ENCODE peak calls at places on chromosomes 13 and 19, in six cellular contexts. A is Panc1, B is transverse colon, Q is stomach, S is prostate gland, L is upper lobe of left lung. V is an unnamed sample.

GRCh38 chr19:38650180-38650775 is 2.8 kb downstream of the ACTN4 start:
- DNase-seq in A (no peak), B (peak; percentile 75), Q (peak; percentile 43), S (no peak), L (no peak), V (no peak)

GRCh38 chr19:19224852-19225494 is 13.2 kb downstream of the NCAN start:
- DNase-seq in A (no peak), B (peak; percentile 82), Q (peak; percentile 75), S (peak; percentile 26), L (peak; percentile 76), V (peak; percentile 22)

GRCh38 chr19:2636897-2637683 is 65.4 kb downstream of the GNG7 start:
- DNase-seq in A (no peak), B (peak; percentile 67), Q (peak; percentile 72), S (peak; percentile 29), L (peak; percentile 73), V (no peak)

GRCh38 chr13:72726721-72727416 is 560 bp downstream of the MZT1 start:
- DNase-seq in A (no peak), B (peak; percentile 63), Q (peak; percentile 29), S (no peak), L (peak; percentile 36), V (no peak)

GRCh38 chr13:100588350-100589177 is at the start of gene GGACT:
- DNase-seq in A (no peak), B (peak; percentile 84), Q (peak; percentile 79), S (peak; percentile 46), L (peak; percentile 69), V (peak; percentile 21)

GRCh38 chr13:81779896-81780295 is 1439.0 kb upstream of the SPRY2 start:
- DNase-seq in A (no peak), B (no peak), Q (no peak), S (no peak), L (no peak), V (no peak)

GRCh38 chr13:81874681-81875661 is 1534.0 kb upstream of the SPRY2 start:
- DNase-seq in A (no peak), B (no peak), Q (no peak), S (no peak), L (no peak), V (no peak)

GRCh38 chr19:1455336-1456120 is 5.6 kb downstream of the APC2 start:
- DNase-seq in A (peak; percentile 43), B (peak; percentile 83), Q (peak; percentile 67), S (no peak), L (peak; percentile 37), V (peak; percentile 50)

GRCh38 chr19:17389957-17390664 is 3.9 kb downstream of the CCDC194 start:
- DNase-seq in A (no peak), B (no peak), Q (no peak), S (no peak), L (no peak), V (no peak)

GRCh38 chr19:29268721-29269483 is 56.0 kb upstream of the UQCRFS1 start:
- DNase-seq in A (no peak), B (no peak), Q (no peak), S (no peak), L (no peak), V (no peak)

GRCh38 chr19:8210660-8211101 is 1.5 kb downstream of the CERS4 start:
- DNase-seq in A (no peak), B (no peak), Q (no peak), S (peak; percentile 36), L (no peak), V (no peak)

GRCh38 chr13:84208251-84208650 is 326.0 kb upstream of the SLITRK1 start:
- DNase-seq in A (no peak), B (no peak), Q (no peak), S (no peak), L (no peak), V (no peak)

GRCh38 chr13:80361883-80362327 is 21.0 kb upstream of the SPRY2 start:
- DNase-seq in A (no peak), B (no peak), Q (no peak), S (no peak), L (no peak), V (no peak)

GRCh38 chr19:19485161-19485997 is 30.0 kb downstream of the TSSK6 start:
- DNase-seq in A (no peak), B (no peak), Q (no peak), S (no peak), L (no peak), V (no peak)

GRCh38 chr19:55179570-55180484 is at the start of gene SYT5:
- DNase-seq in A (no peak), B (peak; percentile 46), Q (peak; percentile 40), S (no peak), L (no peak), V (no peak)

GRCh38 chr13:26867451-26868067 is 107.0 kb upstream of the GPR12 start:
- DNase-seq in A (no peak), B (no peak), Q (no peak), S (no peak), L (no peak), V (no peak)

GRCh38 chr13:86725105-86725504 is 925.9 kb upstream of the SLITRK6 start:
- DNase-seq in A (no peak), B (no peak), Q (no peak), S (no peak), L (no peak), V (no peak)

GRCh38 chr19:14764401-14764800 is 14.0 kb downstream of the ADGRE2 start:
- DNase-seq in A (no peak), B (no peak), Q (no peak), S (no peak), L (no peak), V (no peak)

GRCh38 chr13:112893570-112894422 is 75.2 kb upstream of the MCF2L start:
- DNase-seq in A (no peak), B (peak; percentile 64), Q (peak; percentile 69), S (no peak), L (peak; percentile 52), V (no peak)

GRCh38 chr13:109297628-109298027 is 488.8 kb downstream of the IRS2 start:
- DNase-seq in A (no peak), B (no peak), Q (no peak), S (no peak), L (no peak), V (no peak)

GRCh38 chr19:3606690-3607289 is at the start of gene TBXA2R:
- DNase-seq in A (no peak), B (peak; percentile 75), Q (peak; percentile 64), S (peak; percentile 33), L (peak; percentile 66), V (peak; percentile 54)

GRCh38 chr13:31538067-31539042 is 201.0 kb upstream of the RXFP2 start:
- DNase-seq in A (no peak), B (peak; percentile 13), Q (peak; percentile 29), S (no peak), L (no peak), V (no peak)

GRCh38 chr13:33004454-33004853 is 11.8 kb upstream of the KL start:
- DNase-seq in A (no peak), B (no peak), Q (no peak), S (no peak), L (peak; percentile 32), V (no peak)

GRCh38 chr19:42322305-42322704 is 3.1 kb upstream of the MEGF8 start:
- DNase-seq in A (no peak), B (no peak), Q (no peak), S (no peak), L (no peak), V (no peak)

GRCh38 chr19:11692127-11692790 is 46.5 kb downstream of the ZNF823 start:
- DNase-seq in A (no peak), B (no peak), Q (no peak), S (no peak), L (no peak), V (no peak)

GRCh38 chr19:56393119-56394012 is at the start of gene ZNF582:
- DNase-seq in A (no peak), B (peak; percentile 92), Q (peak; percentile 89), S (peak; percentile 94), L (peak; percentile 95), V (peak; percentile 94)
- TF ChIP-seq CTCF in A (peak; percentile 89), B (peak; percentile 53), Q (peak; percentile 51), S (peak; percentile 65), L (peak; percentile 85), V (peak; percentile 41)

DNA sequence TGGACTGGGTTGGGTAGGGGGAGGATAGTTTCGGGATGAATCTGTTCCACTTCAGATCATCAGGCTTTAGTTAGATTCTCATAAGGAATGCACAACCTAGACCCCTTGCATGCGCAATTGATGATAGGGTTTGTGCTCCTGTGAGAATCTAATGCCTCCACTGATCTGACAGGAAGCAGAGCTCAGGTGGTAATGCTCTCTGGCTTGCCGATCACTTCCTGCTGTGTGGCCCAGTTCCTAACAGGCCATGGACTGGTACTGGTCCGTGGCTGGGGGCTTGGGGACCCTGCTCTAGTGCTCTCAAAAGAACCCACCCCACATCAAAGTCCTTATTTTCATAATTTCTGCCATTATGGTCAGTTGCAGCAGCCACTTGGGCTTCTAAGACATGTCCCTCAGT is 30.1 kb downstream of the DNAJC3 start:
- DNase-seq in A (no peak), B (no peak), Q (no peak), S (no peak), L (no peak), V (no peak)
- TF ChIP-seq POLR2AphosphoS5 in A (no peak), B (no peak), Q (no peak), S (no peak), L (no peak), V (no peak)

DNA sequence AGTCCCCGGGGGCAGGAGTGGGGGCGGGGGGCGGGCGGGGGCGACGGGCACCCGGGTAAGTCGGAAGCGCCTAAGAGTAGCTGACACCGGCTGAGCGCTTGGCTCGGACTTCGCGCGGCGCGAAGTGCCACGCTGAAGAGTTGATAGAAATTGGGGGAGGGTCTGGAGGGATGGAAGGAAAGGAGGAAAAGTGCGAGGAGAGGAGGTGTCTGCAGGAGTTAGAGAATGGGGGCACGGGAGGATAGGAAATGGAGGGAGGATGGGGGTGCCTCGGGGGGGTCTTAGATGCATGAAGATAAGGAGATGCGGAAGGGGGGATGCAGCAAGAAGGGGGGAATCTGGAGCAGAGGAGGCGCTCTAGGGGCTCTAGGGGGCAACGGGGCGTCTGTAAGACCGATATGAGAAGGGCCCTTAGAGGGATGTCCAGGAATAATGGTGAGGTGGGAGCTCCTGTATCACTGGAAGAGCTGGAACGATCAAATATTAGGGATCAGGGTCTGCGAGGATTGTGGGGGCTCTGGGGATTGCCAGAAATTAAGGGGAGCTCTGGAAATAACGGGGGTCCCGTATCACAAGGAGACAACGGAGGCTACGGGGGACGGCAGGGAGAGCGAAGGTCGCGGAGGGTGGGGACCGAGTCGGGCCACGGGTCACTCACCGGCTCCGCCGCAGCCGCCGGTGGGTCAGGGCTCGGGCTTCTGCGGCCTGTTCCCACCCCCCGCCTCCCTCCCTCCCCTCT is at the start of gene MYPOP:
- DNase-seq in A (no peak), B (no peak), Q (no peak), S (no peak), L (no peak), V (no peak)
- TF ChIP-seq CTCF in A (no peak), B (no peak), Q (no peak), S (no peak), L (no peak), V (no peak)

GRCh38 chr19:4638330-4638729 is 986 bp upstream of the TNFAIP8L1 start:
- DNase-seq in A (no peak), B (no peak), Q (no peak), S (no peak), L (no peak), V (no peak)

GRCh38 chr19:4641132-4641531 is 1.8 kb downstream of the TNFAIP8L1 start:
- DNase-seq in A (no peak), B (no peak), Q (no peak), S (no peak), L (no peak), V (no peak)

GRCh38 chr19:4639531-4640246 is 373 bp downstream of the TNFAIP8L1 start:
- DNase-seq in A (no peak), B (peak; percentile 34), Q (no peak), S (no peak), L (no peak), V (no peak)

GRCh38 chr19:4640247-4641000 is 1.1 kb downstream of the TNFAIP8L1 start:
- DNase-seq in A (no peak), B (peak; percentile 58), Q (no peak), S (no peak), L (no peak), V (no peak)

GRCh38 chr19:4638828-4639530 is at the start of gene TNFAIP8L1:
- DNase-seq in A (no peak), B (peak; percentile 99), Q (peak; percentile 97), S (peak; percentile 95), L (peak; percentile 96), V (peak; percentile 97)
- TF ChIP-seq POLR2AphosphoS5 in A (no peak), B (peak; percentile 3), Q (peak; percentile 48), S (peak; percentile 73), L (peak; percentile 43), V (peak; percentile 29)

V was measured in breast epithelium.